ENCODE peak calls at places on chromosomes 2 and 18, in eight cellular contexts. U is stimulated activated CD8-positive, alpha-beta memory T cell treated with anti-CD3 and anti-CD28 coated beads, Interleukin-4, amount 100 ng/mL, for 4 hours; C is MCF 10A; S is Kasumi-1; V is NCI-H1092 treated with DMSO at 0.1 percent for 48 hours; M is GM12865; L is D341Med; X is activated T-helper 1 cell treated with anti-CD3 and anti-CD28 coated beads, Interleukin-12 subunit alpha, Interleukin-12 subunit beta, Interleukin-2, Interleukin-4 antibody, amounts not matched to agents 30 ng/mL and 10 ng/mL and 1 ng/mL, durations not matched to agents 14 hours and 24 hours and 36 hours. Y is an unnamed sample.

GRCh38 chr2:241559489-241560180 is 1.1 kb downstream of the BOK start:
- DNase-seq in U (no peak), C (peak; percentile 56), S (no peak), V (no peak), M (peak; percentile 50), L (peak; percentile 80), X (no peak), Y (no peak)

GRCh38 chr2:201654611-201655384 is 11.5 kb upstream of the TMEM237 start:
- DNase-seq in U (no peak), C (peak; percentile 64), S (no peak), V (no peak), M (no peak), L (no peak), X (no peak), Y (no peak)

GRCh38 chr18:23828426-23828825 is 139.2 kb downstream of the LAMA3 start:
- DNase-seq in U (peak; percentile 21), C (peak; percentile 84), S (peak; percentile 84), V (no peak), M (peak; percentile 71), L (no peak), X (peak; percentile 49), Y (peak; percentile 21)

GRCh38 chr2:177282101-177282573 is 17.6 kb upstream of the NFE2L2 start:
- DNase-seq in U (no peak), C (peak; percentile 36), S (no peak), V (no peak), M (peak; percentile 35), L (no peak), X (no peak), Y (no peak)

GRCh38 chr2:40734797-40735196 is 282.9 kb upstream of the SLC8A1 start:
- DNase-seq in U (no peak), C (no peak), S (no peak), V (no peak), M (no peak), L (no peak), X (no peak), Y (no peak)

GRCh38 chr2:207165121-207166038 is at the start of gene KLF7:
- DNase-seq in U (no peak), C (peak; percentile 36), S (peak; percentile 42), V (peak; percentile 59), M (peak; percentile 69), L (peak; percentile 53), X (peak; percentile 54), Y (peak; percentile 33)

GRCh38 chr2:231947694-231948093 is 13.8 kb upstream of the DIS3L2 start:
- DNase-seq in U (no peak), C (no peak), S (no peak), V (no peak), M (no peak), L (no peak), X (no peak), Y (no peak)

GRCh38 chr18:3279201-3280185 is 17.6 kb downstream of the MYL12B start:
- DNase-seq in U (no peak), C (no peak), S (no peak), V (no peak), M (peak; percentile 39), L (no peak), X (no peak), Y (no peak)

GRCh38 chr2:207110730-207111129 is 55.0 kb downstream of the KLF7 start:
- DNase-seq in U (no peak), C (no peak), S (no peak), V (no peak), M (no peak), L (no peak), X (no peak), Y (no peak)

GRCh38 chr18:46916551-46917107 is 678 bp downstream of the PIAS2 start:
- DNase-seq in U (no peak), C (peak; percentile 38), S (peak; percentile 41), V (peak; percentile 55), M (peak; percentile 54), L (no peak), X (peak; percentile 33), Y (no peak)

GRCh38 chr2:694174-694573 is 17.0 kb upstream of the TMEM18 start:
- DNase-seq in U (no peak), C (no peak), S (no peak), V (no peak), M (no peak), L (no peak), X (no peak), Y (no peak)

GRCh38 chr2:70498528-70498927 is 55.1 kb downstream of the TGFA start:
- DNase-seq in U (no peak), C (no peak), S (no peak), V (no peak), M (no peak), L (no peak), X (no peak), Y (no peak)

GRCh38 chr2:168633200-168633599 is 169.2 kb upstream of the NOSTRIN start:
- DNase-seq in U (no peak), C (no peak), S (peak; percentile 41), V (no peak), M (no peak), L (no peak), X (no peak), Y (no peak)